ENCODE peak calls at places on chromosomes 16 and 17, in five cellular contexts. F is SK-N-SH, G is HepG2, S is Panc1, J is K562. Z is an unnamed sample. For H3K4me1, the result is how much of the 10 kb centered on the place peaks cover.

GRCh38 chr17:36544049-36544319 is 735 bp upstream of the GGNBP2 start:
- DNase-seq in G (peak), J (no peak), S (no peak), F (no peak), Z (no peak)

GRCh38 chr16:19898924-19899604 is 14.4 kb upstream of the GPRC5B start:
- DNase-seq in G (peak), J (peak), F (peak), S (peak), Z (peak)

GRCh38 chr17:43846963-43847369 is at the start of gene CD300LG:
- DNase-seq in F (peak), J (no peak), G (no peak), S (no peak), Z (no peak)

GRCh38 chr16:23482778-23483177 is 27.5 kb downstream of the GGA2 start:
- DNase-seq in F (no peak), S (no peak), J (no peak), G (no peak), Z (no peak)

GRCh38 chr17:77235370-77236080 is 94.8 kb downstream of the SEC14L1 start:
- DNase-seq in J (no peak), G (no peak), S (no peak), F (peak), Z (no peak)

GRCh38 chr16:9016824-9017223 is 53.1 kb upstream of the USP7 start:
- DNase-seq in S (no peak), F (no peak), J (no peak), G (no peak), Z (no peak)

GRCh38 chr17:32774286-32775084 is 102.4 kb downstream of the MYO1D start:
- DNase-seq in S (no peak), J (no peak), G (no peak), F (no peak), Z (no peak)

GRCh38 chr16:10949424-10949970 is 5.1 kb downstream of the CLEC16A start:
- DNase-seq in F (no peak), J (no peak), G (no peak), S (no peak), Z (no peak)

GRCh38 chr17:63399316-63399715 is 46.8 kb downstream of the CYB561 start:
- DNase-seq in G (no peak), S (no peak), J (no peak), F (peak), Z (no peak)

GRCh38 chr16:17351471-17352045 is 119.2 kb downstream of the XYLT1 start:
- DNase-seq in S (no peak), G (no peak), J (no peak), F (no peak), Z (no peak)

GRCh38 chr17:31433091-31433790 is 41.8 kb downstream of the RAB11FIP4 start:
- DNase-seq in J (no peak), S (no peak), G (no peak), F (no peak), Z (no peak)

GRCh38 chr16:25093208-25094061 is 18.1 kb upstream of the LCMT1 start:
- DNase-seq in J (no peak), G (no peak), F (no peak), S (no peak), Z (no peak)

GRCh38 chr17:41710472-41711090 is 1.6 kb upstream of the GAST start:
- DNase-seq in G (no peak), J (no peak), S (no peak), F (no peak), Z (no peak)

GRCh38 chr17:58332720-58333395 is 4.3 kb upstream of the TSPOAP1 start:
- DNase-seq in G (no peak), F (peak), S (no peak), J (no peak), Z (no peak)
- H3K4me1 ChIP-seq in G (half or more), F (under half), S (under half), J (half or more), Z (under half)

GRCh38 chr17:38428643-38429371 is 543 bp downstream of the ARHGAP23 start:
- DNase-seq in J (no peak), S (no peak), F (peak), G (no peak), Z (no peak)

GRCh38 chr17:38427160-38427949 is 909 bp upstream of the ARHGAP23 start:
- DNase-seq in F (no peak), S (no peak), J (no peak), G (no peak), Z (no peak)

GRCh38 chr17:38426441-38426840 is 1.8 kb upstream of the ARHGAP23 start:
- DNase-seq in J (no peak), S (no peak), G (no peak), F (no peak), Z (no peak)

GRCh38 chr17:38429476-38430100 is 1.3 kb downstream of the ARHGAP23 start:
- DNase-seq in S (no peak), F (no peak), G (no peak), J (no peak), Z (no peak)

DNA sequence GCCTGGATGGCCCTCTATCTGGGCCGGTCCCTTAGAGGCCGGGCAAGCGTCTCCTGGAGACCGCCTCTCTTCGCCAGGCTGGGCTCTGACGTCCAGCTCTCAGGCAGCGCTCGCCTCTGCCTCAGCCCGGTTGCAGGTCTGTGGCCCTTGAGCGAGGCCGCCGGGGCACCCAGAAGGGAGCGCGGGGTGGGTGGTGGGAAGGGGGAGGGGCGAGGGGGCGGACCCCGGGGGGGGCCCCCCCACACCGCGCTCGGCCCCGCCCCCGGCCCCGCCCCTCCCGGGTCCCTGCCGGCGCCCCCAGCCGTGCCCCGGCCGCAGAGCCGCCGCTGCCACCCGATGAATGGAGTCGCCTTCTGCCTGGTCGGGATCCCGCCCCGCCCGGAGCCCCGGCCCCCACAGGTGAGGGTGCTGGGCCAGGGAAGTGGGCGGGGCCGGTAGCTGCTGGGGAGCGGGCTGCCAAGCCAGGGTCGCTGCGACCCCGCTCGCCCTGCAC is at the start of gene ARHGAP23:
- DNase-seq in J (peak), S (no peak), F (peak), G (no peak), Z (no peak)
- TF ChIP-seq SIN3A in J (no peak), S (peak), F (no peak), G (no peak), Z (no peak)

DNA sequence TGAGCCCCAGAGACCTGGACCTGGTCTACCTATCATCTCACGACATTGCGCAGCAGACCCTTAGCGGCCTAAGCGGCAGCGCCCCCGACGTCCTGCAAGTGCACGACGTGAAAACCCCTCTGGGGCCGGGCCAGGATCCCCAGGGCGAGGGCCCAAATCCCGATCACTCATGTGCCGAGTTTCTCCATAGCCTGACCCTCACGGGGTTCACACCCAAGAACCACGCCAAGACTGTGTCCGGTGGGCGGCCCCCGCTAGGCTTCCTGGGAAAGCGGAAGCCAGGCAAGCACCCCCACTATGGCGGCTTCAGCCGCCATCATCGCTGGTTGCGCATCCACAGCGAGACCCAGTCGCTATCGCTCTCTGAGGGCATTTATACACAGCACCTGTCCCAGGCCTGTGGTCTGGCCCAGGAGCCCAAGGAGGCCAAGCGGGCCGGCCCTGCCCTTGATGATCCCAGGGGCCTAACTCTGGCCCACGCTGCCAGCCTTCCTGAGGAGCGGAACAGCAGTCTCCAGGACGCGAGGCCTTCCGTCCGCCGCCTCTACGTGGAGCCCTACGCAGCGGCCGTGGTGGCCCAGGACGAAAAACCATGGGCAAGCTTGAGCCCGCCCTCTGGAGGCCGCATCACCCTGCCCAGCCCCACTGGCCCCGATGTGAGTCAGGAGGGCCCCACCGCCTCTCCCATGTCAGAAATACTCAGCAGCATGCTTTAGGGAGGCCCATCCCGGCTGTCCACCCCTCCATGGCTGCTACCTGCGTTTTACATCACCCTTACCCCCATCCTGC is 82.8 kb upstream of the NOG start:
- DNase-seq in G (no peak), S (no peak), F (no peak), J (peak), Z (no peak)
- TF ChIP-seq CTCF in G (no peak), S (no peak), F (no peak), J (peak), Z (no peak)

GRCh38 chr17:80474933-80475915 is 1.2 kb downstream of the NPTX1 start:
- DNase-seq in G (no peak), J (no peak), S (no peak), F (peak), Z (no peak)
- H3K4me1 ChIP-seq in G (under half), J (under half), S (under half), F (under half), Z (under half)

GRCh38 chr16:89368604-89369249 is 121.6 kb downstream of the ANKRD11 start:
- DNase-seq in G (no peak), S (no peak), F (no peak), J (no peak), Z (no peak)

GRCh38 chr16:89365996-89366395 is 124.4 kb downstream of the ANKRD11 start:
- DNase-seq in F (no peak), J (no peak), G (no peak), S (no peak), Z (no peak)

GRCh38 chr16:89365044-89365467 is 125.3 kb downstream of the ANKRD11 start:
- DNase-seq in G (no peak), J (no peak), S (no peak), F (peak), Z (no peak)

GRCh38 chr16:89367538-89368059 is 122.8 kb downstream of the ANKRD11 start:
- DNase-seq in J (no peak), F (no peak), G (no peak), S (no peak), Z (no peak)

GRCh38 chr16:89366561-89367537 is 123.5 kb downstream of the ANKRD11 start:
- DNase-seq in G (no peak), F (peak), S (no peak), J (no peak), Z (no peak)
- TF ChIP-seq SIN3A in G (no peak), F (no peak), S (no peak), J (no peak), Z (no peak)

DNA sequence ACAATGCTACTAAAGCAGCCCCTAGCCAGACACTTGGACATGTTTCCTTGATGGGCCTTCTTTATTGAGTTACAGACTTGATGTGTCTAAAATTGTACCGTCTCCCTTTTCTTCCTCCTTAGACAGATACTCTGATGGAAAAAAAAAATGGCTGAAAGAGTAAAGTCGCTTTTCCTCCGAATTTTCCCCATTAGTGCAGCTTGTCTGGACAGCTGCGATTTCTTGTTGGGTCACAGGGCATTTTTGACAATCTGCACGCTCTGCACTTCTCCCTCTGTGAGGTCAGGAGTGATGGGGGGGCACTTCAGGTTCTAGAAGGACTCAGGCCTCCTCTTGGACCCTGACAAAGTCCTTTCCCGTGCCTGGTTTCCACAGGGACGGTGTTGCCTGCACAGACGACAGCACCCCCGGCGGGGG is 968 bp upstream of the PRKAR1A start:
- DNase-seq in F (no peak), J (no peak), G (no peak), S (no peak), Z (no peak)
- TF ChIP-seq CTCF in F (no peak), J (peak), G (peak), S (no peak), Z (no peak)

DNA sequence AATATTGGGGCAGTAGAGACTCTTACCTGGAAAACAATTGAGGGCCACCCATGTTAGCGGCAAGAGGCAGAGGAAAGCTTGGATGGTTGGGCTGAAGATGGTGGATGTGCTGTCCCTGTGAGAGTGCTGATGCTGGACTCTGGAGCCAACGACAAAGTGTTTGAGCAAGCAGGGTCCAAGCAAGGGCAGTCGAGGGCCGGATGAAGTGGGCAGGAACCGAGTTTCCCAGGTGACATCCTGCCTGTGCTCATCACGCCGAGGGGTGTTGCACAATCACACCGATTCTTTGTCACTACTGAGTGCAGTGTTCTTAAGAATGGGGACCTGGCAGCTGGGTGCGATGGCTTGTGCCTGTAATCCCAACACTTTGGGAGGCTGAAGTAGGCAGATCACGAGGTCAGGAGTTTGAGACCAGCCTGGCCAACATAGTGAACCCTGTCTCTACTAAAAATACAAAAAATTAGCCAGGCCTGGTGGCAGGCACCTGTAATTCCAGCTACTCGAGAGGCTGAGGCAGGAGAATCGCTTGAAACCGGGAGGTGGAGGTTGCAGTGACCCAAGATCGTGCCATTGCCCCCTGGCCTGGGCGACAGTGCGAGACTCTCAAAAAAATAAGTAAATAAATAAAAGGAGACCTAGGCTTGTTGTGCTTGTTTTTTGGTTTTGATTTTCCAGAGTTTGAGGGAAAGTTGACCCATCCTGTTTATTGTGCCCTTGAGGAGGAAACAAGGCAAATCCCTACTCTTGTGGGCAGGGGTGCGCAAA is 6.1 kb downstream of the PYCARD start:
- DNase-seq in F (no peak), S (no peak), J (no peak), G (no peak), Z (no peak)
- H3K4me1 ChIP-seq in F (under half), S (under half), J (under half), G (under half), Z (under half)

DNA sequence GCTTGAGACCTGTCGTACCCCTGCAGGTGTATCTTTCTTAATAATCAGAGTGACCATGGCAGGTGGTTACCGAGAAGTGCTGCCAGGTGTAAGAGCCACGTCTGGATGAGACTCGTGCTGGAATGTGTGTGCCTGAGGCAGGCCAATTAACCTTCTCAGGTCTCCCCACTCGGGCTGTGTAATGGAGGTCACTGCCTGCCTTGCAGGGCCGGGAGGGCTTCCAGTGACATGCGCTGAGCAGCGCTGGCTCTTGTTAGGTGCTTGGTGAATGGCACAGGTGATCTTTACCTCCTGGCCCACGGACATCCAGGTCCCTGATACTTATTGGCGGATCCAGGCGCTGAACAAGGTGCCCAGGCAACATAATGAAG is 4.6 kb upstream of the GSE1 start:
- DNase-seq in F (no peak), J (no peak), S (no peak), G (no peak), Z (no peak)
- TF ChIP-seq SIN3A in F (no peak), J (no peak), S (no peak), G (no peak), Z (no peak)

GRCh38 chr17:4365103-4365627 is 1.3 kb downstream of the UBE2G1 start:
- DNase-seq in J (peak), F (peak), G (peak), S (peak), Z (peak)

GRCh38 chr17:4368341-4368740 is 1.9 kb upstream of the UBE2G1 start:
- DNase-seq in J (no peak), F (no peak), G (no peak), S (no peak), Z (no peak)

GRCh38 chr17:4365628-4366311 is 705 bp downstream of the UBE2G1 start:
- DNase-seq in S (no peak), G (no peak), F (peak), J (peak), Z (no peak)

GRCh38 chr17:4364622-4365041 is 1.8 kb downstream of the UBE2G1 start:
- DNase-seq in F (no peak), J (no peak), S (no peak), G (no peak), Z (no peak)

GRCh38 chr17:4366312-4367063 is at the start of gene UBE2G1:
- DNase-seq in G (peak), F (peak), S (peak), J (peak), Z (peak)
- TF ChIP-seq CTCF in G (peak), F (peak), S (no peak), J (peak), Z (peak)

GRCh38 chr16:4940719-4941118 is 3.8 kb upstream of the PPL start:
- DNase-seq in J (no peak), S (no peak), F (no peak), G (no peak), Z (no peak)
- H3K4me1 ChIP-seq in J (under half), S (half or more), F (under half), G (half or more), Z (half or more)